ENCODE peak calls at places on chromosome 22, in nine cellular contexts. One of them, this sample, is unnamed.

GRCh38 chr22:47020157-47020556 is 257.7 kb downstream of the TBC1D22A start:
- DNase-seq in choroid plexus epithelial cell: peak
- DNase-seq in heart right ventricle: no peak
- DNase-seq in fibroblast of lung: peak
- DNase-seq in GM10248: no peak
- DNase-seq in adrenal gland: no peak
- DNase-seq in prostate gland: no peak
- DNase-seq in GM06990: no peak
- DNase-seq in progenitor cell of endocrine pancreas: no peak
- DNase-seq in this sample: no peak

GRCh38 chr22:17846326-17846992 is 72.2 kb upstream of the BID start:
- DNase-seq in choroid plexus epithelial cell: no peak
- DNase-seq in heart right ventricle: no peak
- DNase-seq in fibroblast of lung: no peak
- DNase-seq in GM10248: no peak
- DNase-seq in adrenal gland: no peak
- DNase-seq in prostate gland: peak
- DNase-seq in GM06990: no peak
- DNase-seq in progenitor cell of endocrine pancreas: no peak
- DNase-seq in this sample: no peak

GRCh38 chr22:38900677-38901076 is 28.7 kb upstream of the CBX6 start:
- DNase-seq in choroid plexus epithelial cell: no peak
- DNase-seq in heart right ventricle: no peak
- DNase-seq in fibroblast of lung: no peak
- DNase-seq in GM10248: no peak
- DNase-seq in adrenal gland: no peak
- DNase-seq in prostate gland: no peak
- DNase-seq in GM06990: no peak
- DNase-seq in progenitor cell of endocrine pancreas: no peak
- DNase-seq in this sample: no peak

GRCh38 chr22:28911777-28912669 is 28.7 kb downstream of the ZNRF3 start:
- DNase-seq in choroid plexus epithelial cell: peak
- DNase-seq in heart right ventricle: no peak
- DNase-seq in fibroblast of lung: peak
- DNase-seq in GM10248: no peak
- DNase-seq in adrenal gland: peak
- DNase-seq in prostate gland: peak
- DNase-seq in GM06990: no peak
- DNase-seq in progenitor cell of endocrine pancreas: no peak
- DNase-seq in this sample: no peak

GRCh38 chr22:46079861-46080821 is 70.2 kb upstream of the PPARA start:
- DNase-seq in choroid plexus epithelial cell: no peak
- DNase-seq in heart right ventricle: peak
- DNase-seq in fibroblast of lung: peak
- DNase-seq in GM10248: no peak
- DNase-seq in adrenal gland: peak
- DNase-seq in prostate gland: peak
- DNase-seq in GM06990: no peak
- DNase-seq in progenitor cell of endocrine pancreas: no peak
- DNase-seq in this sample: no peak

GRCh38 chr22:36211237-36211881 is 9.8 kb upstream of the APOL4 start:
- DNase-seq in choroid plexus epithelial cell: peak
- DNase-seq in heart right ventricle: peak
- DNase-seq in fibroblast of lung: peak
- DNase-seq in GM10248: no peak
- DNase-seq in adrenal gland: peak
- DNase-seq in prostate gland: no peak
- DNase-seq in GM06990: no peak
- DNase-seq in progenitor cell of endocrine pancreas: no peak
- DNase-seq in this sample: no peak

GRCh38 chr22:50730013-50730891 is 7.8 kb upstream of the ACR start:
- DNase-seq in choroid plexus epithelial cell: no peak
- DNase-seq in heart right ventricle: peak
- DNase-seq in fibroblast of lung: no peak
- DNase-seq in GM10248: no peak
- DNase-seq in adrenal gland: peak
- DNase-seq in prostate gland: no peak
- DNase-seq in GM06990: no peak
- DNase-seq in progenitor cell of endocrine pancreas: no peak
- DNase-seq in this sample: peak

GRCh38 chr22:17334983-17335382 is 34.3 kb upstream of the CECR2 start:
- DNase-seq in choroid plexus epithelial cell: no peak
- DNase-seq in heart right ventricle: no peak
- DNase-seq in fibroblast of lung: no peak
- DNase-seq in GM10248: no peak
- DNase-seq in adrenal gland: no peak
- DNase-seq in prostate gland: no peak
- DNase-seq in GM06990: no peak
- DNase-seq in progenitor cell of endocrine pancreas: no peak
- DNase-seq in this sample: no peak

GRCh38 chr22:26597026-26597425 is 7.1 kb upstream of the TPST2 start:
- DNase-seq in choroid plexus epithelial cell: no peak
- DNase-seq in heart right ventricle: no peak
- DNase-seq in fibroblast of lung: no peak
- DNase-seq in GM10248: no peak
- DNase-seq in adrenal gland: no peak
- DNase-seq in prostate gland: no peak
- DNase-seq in GM06990: no peak
- DNase-seq in progenitor cell of endocrine pancreas: no peak
- DNase-seq in this sample: no peak

GRCh38 chr22:42994917-42995562 is 19.9 kb downstream of the PACSIN2 start:
- DNase-seq in choroid plexus epithelial cell: peak
- DNase-seq in heart right ventricle: peak
- DNase-seq in fibroblast of lung: peak
- DNase-seq in GM10248: peak
- DNase-seq in adrenal gland: peak
- DNase-seq in prostate gland: peak
- DNase-seq in GM06990: peak
- DNase-seq in progenitor cell of endocrine pancreas: no peak
- DNase-seq in this sample: no peak

GRCh38 chr22:45488764-45489370 is 13.8 kb upstream of the FBLN1 start:
- DNase-seq in choroid plexus epithelial cell: no peak
- DNase-seq in heart right ventricle: no peak
- DNase-seq in fibroblast of lung: no peak
- DNase-seq in GM10248: no peak
- DNase-seq in adrenal gland: no peak
- DNase-seq in prostate gland: no peak
- DNase-seq in GM06990: no peak
- DNase-seq in progenitor cell of endocrine pancreas: no peak
- DNase-seq in this sample: no peak

GRCh38 chr22:47202819-47203553 is 440.5 kb downstream of the TBC1D22A start:
- DNase-seq in choroid plexus epithelial cell: no peak
- DNase-seq in heart right ventricle: no peak
- DNase-seq in fibroblast of lung: no peak
- DNase-seq in GM10248: no peak
- DNase-seq in adrenal gland: no peak
- DNase-seq in prostate gland: no peak
- DNase-seq in GM06990: no peak
- DNase-seq in progenitor cell of endocrine pancreas: no peak
- DNase-seq in this sample: no peak

GRCh38 chr22:44567846-44568493 is 69.9 kb upstream of the RTL6 start:
- DNase-seq in choroid plexus epithelial cell: peak
- DNase-seq in heart right ventricle: peak
- DNase-seq in fibroblast of lung: peak
- DNase-seq in GM10248: no peak
- DNase-seq in adrenal gland: peak
- DNase-seq in prostate gland: no peak
- DNase-seq in GM06990: no peak
- DNase-seq in progenitor cell of endocrine pancreas: no peak
- DNase-seq in this sample: peak

GRCh38 chr22:32620992-32621391 is 146.4 kb downstream of the FBXO7 start:
- DNase-seq in choroid plexus epithelial cell: no peak
- DNase-seq in heart right ventricle: no peak
- DNase-seq in fibroblast of lung: no peak
- DNase-seq in GM10248: no peak
- DNase-seq in adrenal gland: no peak
- DNase-seq in prostate gland: no peak
- DNase-seq in GM06990: no peak
- DNase-seq in progenitor cell of endocrine pancreas: no peak
- DNase-seq in this sample: no peak
- TF ChIP-seq CTCF in choroid plexus epithelial cell: no peak
- TF ChIP-seq CTCF in heart right ventricle: no peak
- TF ChIP-seq CTCF in fibroblast of lung: no peak
- TF ChIP-seq CTCF in GM10248: no peak
- TF ChIP-seq CTCF in adrenal gland: no peak
- TF ChIP-seq CTCF in prostate gland: no peak
- TF ChIP-seq CTCF in GM06990: peak
- TF ChIP-seq CTCF in progenitor cell of endocrine pancreas: peak
- TF ChIP-seq CTCF in this sample: no peak

DNA sequence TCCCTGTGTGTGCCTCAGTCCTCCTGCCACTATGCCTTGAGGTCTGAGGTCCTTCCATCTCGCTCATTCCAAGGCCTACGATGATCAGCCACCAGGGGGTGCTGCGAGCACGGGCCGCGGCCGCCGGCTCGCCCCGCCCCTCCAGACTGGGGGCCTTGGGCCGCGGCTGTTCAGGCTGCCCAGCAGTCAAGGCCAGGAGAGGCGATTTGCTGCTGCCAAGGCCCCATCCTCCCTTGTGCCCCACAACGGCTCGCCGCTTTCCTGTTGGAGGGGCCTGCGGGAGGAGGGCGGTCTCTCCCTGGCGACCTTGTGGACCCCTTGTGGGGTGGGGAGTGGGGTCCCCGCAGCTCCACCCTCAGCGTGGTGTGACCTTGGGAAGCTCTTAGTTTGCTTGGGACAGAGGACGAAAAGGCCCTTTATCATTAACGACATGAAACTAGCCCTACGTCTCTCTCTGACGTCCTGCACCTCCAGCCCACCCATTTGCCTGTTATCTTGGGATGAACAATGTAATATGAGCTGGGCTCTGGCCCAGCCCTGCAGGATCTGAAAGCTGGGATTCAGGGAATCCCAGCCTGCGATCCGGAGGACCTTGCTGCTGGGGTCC is 5.4 kb upstream of the GALR3 start:
- DNase-seq in choroid plexus epithelial cell: peak
- DNase-seq in heart right ventricle: peak
- DNase-seq in fibroblast of lung: peak
- DNase-seq in GM10248: peak
- DNase-seq in adrenal gland: peak
- DNase-seq in prostate gland: peak
- DNase-seq in GM06990: peak
- DNase-seq in progenitor cell of endocrine pancreas: peak
- DNase-seq in this sample: peak
- TF ChIP-seq CTCF in choroid plexus epithelial cell: peak
- TF ChIP-seq CTCF in heart right ventricle: peak
- TF ChIP-seq CTCF in fibroblast of lung: peak
- TF ChIP-seq CTCF in GM10248: peak
- TF ChIP-seq CTCF in adrenal gland: peak
- TF ChIP-seq CTCF in prostate gland: peak
- TF ChIP-seq CTCF in GM06990: peak
- TF ChIP-seq CTCF in progenitor cell of endocrine pancreas: peak
- TF ChIP-seq CTCF in this sample: peak

GRCh38 chr22:30221121-30221992 is 25.2 kb downstream of the LIF start:
- DNase-seq in choroid plexus epithelial cell: no peak
- DNase-seq in heart right ventricle: no peak
- DNase-seq in fibroblast of lung: no peak
- DNase-seq in GM10248: peak
- DNase-seq in adrenal gland: no peak
- DNase-seq in prostate gland: no peak
- DNase-seq in GM06990: peak
- DNase-seq in progenitor cell of endocrine pancreas: no peak
- DNase-seq in this sample: no peak

GRCh38 chr22:30220338-30221009 is 26.1 kb downstream of the LIF start:
- DNase-seq in choroid plexus epithelial cell: no peak
- DNase-seq in heart right ventricle: no peak
- DNase-seq in fibroblast of lung: no peak
- DNase-seq in GM10248: no peak
- DNase-seq in adrenal gland: no peak
- DNase-seq in prostate gland: no peak
- DNase-seq in GM06990: no peak
- DNase-seq in progenitor cell of endocrine pancreas: no peak
- DNase-seq in this sample: no peak

GRCh38 chr22:30219668-30220278 is 26.8 kb downstream of the LIF start:
- DNase-seq in choroid plexus epithelial cell: no peak
- DNase-seq in heart right ventricle: no peak
- DNase-seq in fibroblast of lung: no peak
- DNase-seq in GM10248: no peak
- DNase-seq in adrenal gland: no peak
- DNase-seq in prostate gland: no peak
- DNase-seq in GM06990: no peak
- DNase-seq in progenitor cell of endocrine pancreas: no peak
- DNase-seq in this sample: no peak

GRCh38 chr22:30217698-30218565 is 28.6 kb downstream of the LIF start:
- DNase-seq in choroid plexus epithelial cell: no peak
- DNase-seq in heart right ventricle: no peak
- DNase-seq in fibroblast of lung: no peak
- DNase-seq in GM10248: no peak
- DNase-seq in adrenal gland: peak
- DNase-seq in prostate gland: no peak
- DNase-seq in GM06990: no peak
- DNase-seq in progenitor cell of endocrine pancreas: no peak
- DNase-seq in this sample: no peak

GRCh38 chr22:30219049-30219448 is 27.5 kb downstream of the LIF start:
- DNase-seq in choroid plexus epithelial cell: no peak
- DNase-seq in heart right ventricle: no peak
- DNase-seq in fibroblast of lung: no peak
- DNase-seq in GM10248: no peak
- DNase-seq in adrenal gland: no peak
- DNase-seq in prostate gland: no peak
- DNase-seq in GM06990: no peak
- DNase-seq in progenitor cell of endocrine pancreas: no peak
- DNase-seq in this sample: no peak
- TF ChIP-seq CTCF in choroid plexus epithelial cell: peak
- TF ChIP-seq CTCF in heart right ventricle: no peak
- TF ChIP-seq CTCF in fibroblast of lung: peak
- TF ChIP-seq CTCF in GM10248: no peak
- TF ChIP-seq CTCF in adrenal gland: no peak
- TF ChIP-seq CTCF in prostate gland: no peak
- TF ChIP-seq CTCF in GM06990: no peak
- TF ChIP-seq CTCF in progenitor cell of endocrine pancreas: peak
- TF ChIP-seq CTCF in this sample: no peak

GRCh38 chr22:48664586-48664985 is 1163.1 kb downstream of the BRD1 start:
- DNase-seq in choroid plexus epithelial cell: no peak
- DNase-seq in heart right ventricle: no peak
- DNase-seq in fibroblast of lung: no peak
- DNase-seq in GM10248: no peak
- DNase-seq in adrenal gland: no peak
- DNase-seq in prostate gland: no peak
- DNase-seq in GM06990: no peak
- DNase-seq in progenitor cell of endocrine pancreas: no peak
- DNase-seq in this sample: no peak

GRCh38 chr22:48661984-48662383 is 1165.7 kb downstream of the BRD1 start:
- DNase-seq in choroid plexus epithelial cell: no peak
- DNase-seq in heart right ventricle: no peak
- DNase-seq in fibroblast of lung: no peak
- DNase-seq in GM10248: no peak
- DNase-seq in adrenal gland: no peak
- DNase-seq in prostate gland: no peak
- DNase-seq in GM06990: no peak
- DNase-seq in progenitor cell of endocrine pancreas: no peak
- DNase-seq in this sample: no peak

GRCh38 chr22:48662476-48663150 is 1165.1 kb downstream of the BRD1 start:
- DNase-seq in choroid plexus epithelial cell: no peak
- DNase-seq in heart right ventricle: no peak
- DNase-seq in fibroblast of lung: no peak
- DNase-seq in GM10248: no peak
- DNase-seq in adrenal gland: no peak
- DNase-seq in prostate gland: no peak
- DNase-seq in GM06990: no peak
- DNase-seq in progenitor cell of endocrine pancreas: no peak
- DNase-seq in this sample: no peak

GRCh38 chr22:48665286-48666010 is 1162.2 kb downstream of the BRD1 start:
- DNase-seq in choroid plexus epithelial cell: no peak
- DNase-seq in heart right ventricle: no peak
- DNase-seq in fibroblast of lung: no peak
- DNase-seq in GM10248: no peak
- DNase-seq in adrenal gland: no peak
- DNase-seq in prostate gland: no peak
- DNase-seq in GM06990: no peak
- DNase-seq in progenitor cell of endocrine pancreas: no peak
- DNase-seq in this sample: no peak

GRCh38 chr22:48663297-48663696 is 1164.4 kb downstream of the BRD1 start:
- DNase-seq in choroid plexus epithelial cell: no peak
- DNase-seq in heart right ventricle: no peak
- DNase-seq in fibroblast of lung: no peak
- DNase-seq in GM10248: no peak
- DNase-seq in adrenal gland: no peak
- DNase-seq in prostate gland: no peak
- DNase-seq in GM06990: no peak
- DNase-seq in progenitor cell of endocrine pancreas: no peak
- DNase-seq in this sample: no peak
- TF ChIP-seq CTCF in choroid plexus epithelial cell: peak
- TF ChIP-seq CTCF in heart right ventricle: peak
- TF ChIP-seq CTCF in fibroblast of lung: peak
- TF ChIP-seq CTCF in GM10248: no peak
- TF ChIP-seq CTCF in adrenal gland: no peak
- TF ChIP-seq CTCF in prostate gland: no peak
- TF ChIP-seq CTCF in GM06990: peak
- TF ChIP-seq CTCF in progenitor cell of endocrine pancreas: peak
- TF ChIP-seq CTCF in this sample: no peak

This sample was measured in omental fat pad.